ENCODE peak calls at places on chromosomes 6 and 20, in seven cellular contexts. Z, G, I, B, U, T and L are unnamed samples.

GRCh38 chr6:40308533-40309306 is 278.4 kb downstream of the LRFN2 start:
- DNase-seq in Z (no peak), B (peak), I (peak), G (peak), T (no peak), U (peak), L (peak)

GRCh38 chr20:58088105-58088504 is 140.3 kb downstream of the ANKRD60 start:
- DNase-seq in G (no peak), B (no peak), Z (no peak), T (peak), I (no peak), U (no peak), L (no peak)

GRCh38 chr20:31820228-31820627 is 1.1 kb downstream of the MYLK2 start:
- DNase-seq in G (no peak), B (no peak), Z (peak), I (no peak), U (no peak), T (peak), L (no peak)

GRCh38 chr6:4472953-4473642 is 303.1 kb upstream of the CDYL start:
- DNase-seq in I (no peak), T (no peak), Z (no peak), U (no peak), G (no peak), B (no peak), L (no peak)

GRCh38 chr6:150638765-150639164 is 39.1 kb downstream of the PLEKHG1 start:
- DNase-seq in I (no peak), B (no peak), U (no peak), T (no peak), G (no peak), Z (no peak), L (no peak)

GRCh38 chr6:26243132-26243531 is 121.9 kb upstream of the BTN3A2 start:
- DNase-seq in G (no peak), T (no peak), U (no peak), Z (no peak), B (no peak), I (no peak), L (no peak)

GRCh38 chr6:167140589-167141474 is 16.9 kb downstream of the GPR31 start:
- DNase-seq in G (no peak), T (no peak), Z (no peak), I (peak), U (no peak), B (no peak), L (no peak)

GRCh38 chr6:101226677-101227135 is 166.8 kb upstream of the GRIK2 start:
- DNase-seq in T (no peak), I (no peak), B (peak), U (peak), G (no peak), Z (no peak), L (no peak)

GRCh38 chr6:28141500-28142329 is at the start of gene ZKSCAN8:
- DNase-seq in T (peak), Z (peak), G (peak), I (peak), B (peak), U (peak), L (peak)

GRCh38 chr6:107267634-107268033 is 152.3 kb upstream of the BEND3 start:
- DNase-seq in I (no peak), G (no peak), B (no peak), Z (no peak), T (no peak), U (no peak), L (no peak)

GRCh38 chr6:30515106-30515505 is 25.8 kb downstream of the HLA-E start:
- DNase-seq in Z (no peak), I (no peak), T (no peak), U (no peak), B (no peak), G (no peak), L (no peak)

GRCh38 chr6:141033101-141033500 is 1099.6 kb upstream of the GJE1 start:
- DNase-seq in G (no peak), U (no peak), T (no peak), Z (no peak), I (no peak), B (no peak), L (no peak)

GRCh38 chr20:58903636-58904035 is 51.1 kb downstream of the GNAS start:
- DNase-seq in I (no peak), B (no peak), U (no peak), T (no peak), G (no peak), Z (no peak), L (no peak)

GRCh38 chr20:43508106-43508505 is 609 bp downstream of the L3MBTL1 start:
- DNase-seq in Z (no peak), B (no peak), I (no peak), T (no peak), U (no peak), G (no peak), L (no peak)

GRCh38 chr6:121124600-121124999 is 209.7 kb downstream of the TBC1D32 start:
- DNase-seq in I (no peak), G (no peak), B (no peak), T (no peak), Z (no peak), U (no peak), L (no peak)

GRCh38 chr20:43904778-43905177 is 9.9 kb upstream of the TOX2 start:
- DNase-seq in Z (no peak), G (no peak), I (no peak), B (no peak), U (no peak), T (no peak), L (no peak)

GRCh38 chr6:125252891-125253290 is 48.9 kb downstream of the HDDC2 start:
- DNase-seq in T (no peak), B (no peak), U (no peak), I (no peak), G (no peak), Z (no peak), L (no peak)

GRCh38 chr6:157912326-157912725 is 69.3 kb upstream of the SYNJ2 start:
- DNase-seq in I (no peak), T (no peak), G (no peak), U (no peak), Z (no peak), B (no peak), L (no peak)

GRCh38 chr20:46220808-46221207 is 87.5 kb downstream of the CDH22 start:
- DNase-seq in I (no peak), G (no peak), U (no peak), Z (no peak), B (no peak), T (no peak), L (peak)

GRCh38 chr6:106462923-106463557 is 102.5 kb downstream of the CRYBG1 start:
- DNase-seq in Z (no peak), B (no peak), T (no peak), I (no peak), U (no peak), G (no peak), L (no peak)

GRCh38 chr20:22410556-22411130 is 173.7 kb downstream of the FOXA2 start:
- DNase-seq in T (no peak), U (no peak), Z (no peak), I (no peak), G (no peak), B (no peak), L (no peak)

GRCh38 chr20:59273699-59274380 is 26.6 kb upstream of the EDN3 start:
- DNase-seq in I (no peak), Z (no peak), G (no peak), B (no peak), T (peak), U (no peak), L (no peak)

GRCh38 chr6:75368151-75368779 is 83.7 kb upstream of the TMEM30A start:
- DNase-seq in G (no peak), T (no peak), I (no peak), B (peak), Z (no peak), U (peak), L (peak)

GRCh38 chr20:15030826-15031225 is 693.4 kb upstream of the FLRT3 start:
- DNase-seq in U (no peak), B (no peak), T (no peak), I (no peak), Z (no peak), G (no peak), L (no peak)

GRCh38 chr6:2807342-2808090 is 34.1 kb downstream of the SERPINB1 start:
- DNase-seq in U (no peak), B (no peak), I (no peak), T (no peak), G (no peak), Z (no peak), L (peak)

GRCh38 chr20:31770243-31770642 is 31.2 kb downstream of the TPX2 start:
- DNase-seq in B (no peak), T (no peak), I (no peak), U (no peak), G (no peak), Z (no peak), L (no peak)

GRCh38 chr6:304833-305370 is 12.6 kb downstream of the DUSP22 start:
- DNase-seq in I (no peak), U (no peak), B (peak), Z (no peak), T (no peak), G (no peak), L (no peak)

GRCh38 chr6:31272856-31273626 is 1.1 kb upstream of the HLA-C start:
- DNase-seq in T (no peak), G (no peak), B (peak), Z (no peak), U (no peak), I (peak), L (peak)

GRCh38 chr6:112035446-112035845 is 18.5 kb upstream of the CCN6 start:
- DNase-seq in U (no peak), G (no peak), B (no peak), I (no peak), T (no peak), Z (no peak), L (no peak)

GRCh38 chr6:127514396-127515227 is 4.5 kb downstream of the MTCL3 start:
- DNase-seq in B (no peak), U (no peak), T (no peak), Z (peak), I (no peak), G (peak), L (no peak)

DNA sequence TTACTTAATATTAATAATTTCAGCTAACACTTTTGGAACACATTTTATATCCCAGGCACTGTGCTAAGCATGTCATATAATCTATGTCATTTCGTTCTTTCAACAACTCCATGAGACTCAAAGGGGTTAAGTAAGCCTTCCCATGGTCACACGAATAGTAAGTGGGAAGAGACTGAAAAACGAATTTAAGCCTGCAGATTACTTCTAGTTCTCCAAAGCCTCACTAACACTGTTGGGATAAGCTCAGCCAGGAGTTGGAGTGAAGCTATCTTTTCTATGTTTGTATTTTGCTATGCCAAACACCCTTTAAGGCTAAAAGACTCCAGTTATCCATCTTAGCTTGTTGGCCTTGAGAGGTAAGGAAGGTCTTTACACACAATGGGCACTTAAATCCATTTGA is 148.1 kb upstream of the UST start:
- DNase-seq in B (no peak), U (no peak), T (no peak), Z (no peak), I (no peak), G (no peak), L (no peak)
- TF ChIP-seq CTCF in B (no peak), U (no peak), T (no peak), Z (no peak), I (no peak), G (no peak), L (no peak)

GRCh38 chr20:52595492-52595891 is 376.7 kb upstream of the TSHZ2 start:
- DNase-seq in Z (no peak), I (no peak), G (no peak), B (no peak), U (no peak), T (no peak), L (no peak)

GRCh38 chr20:52598306-52598705 is 373.9 kb upstream of the TSHZ2 start:
- DNase-seq in T (no peak), Z (no peak), U (no peak), B (no peak), I (no peak), G (no peak), L (no peak)

GRCh38 chr20:52596261-52596660 is 375.9 kb upstream of the TSHZ2 start:
- DNase-seq in I (no peak), B (no peak), Z (no peak), G (no peak), T (no peak), U (no peak), L (no peak)

GRCh38 chr20:52601295-52601971 is 370.7 kb upstream of the TSHZ2 start:
- DNase-seq in G (no peak), I (no peak), Z (no peak), T (no peak), U (no peak), B (no peak), L (no peak)
- TF ChIP-seq CTCF in G (no peak), I (no peak), Z (no peak), T (no peak), U (no peak), B (no peak), L (no peak)

DNA sequence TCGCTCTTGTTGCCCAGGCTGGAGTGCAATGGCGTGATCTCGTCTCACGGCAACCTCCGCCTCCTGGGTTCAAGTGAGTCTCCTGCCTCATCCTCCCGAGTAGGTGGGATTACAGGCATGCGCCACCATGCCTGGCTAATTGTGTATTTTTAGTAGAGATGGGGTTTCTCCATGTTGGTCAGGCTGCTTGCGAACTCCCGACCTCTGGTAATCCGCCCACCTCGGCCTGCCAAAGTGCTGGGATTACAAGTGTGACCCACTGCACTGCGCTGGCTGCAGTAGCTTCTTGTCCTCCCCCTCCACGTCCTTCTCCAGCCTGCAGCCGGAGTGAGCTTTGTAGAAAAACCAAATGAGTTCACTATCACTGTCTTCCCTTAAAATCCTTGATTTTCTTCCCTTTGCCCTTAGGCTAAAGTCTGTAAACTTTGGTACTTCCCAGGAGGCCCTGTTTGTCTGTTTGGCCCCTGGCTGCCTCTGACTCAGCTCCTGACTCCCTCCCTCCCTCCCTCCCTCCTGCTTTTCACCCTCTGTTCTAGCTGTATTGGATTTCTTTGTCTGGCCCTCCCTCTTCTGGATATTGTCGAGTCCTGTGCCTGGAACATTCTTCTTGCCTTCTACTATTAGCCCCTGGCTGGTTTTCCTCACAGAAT is 12.9 kb downstream of the PARD6B start:
- DNase-seq in T (peak), B (no peak), I (no peak), G (peak), Z (no peak), U (no peak), L (peak)
- TF ChIP-seq CTCF in T (no peak), B (no peak), I (no peak), G (peak), Z (peak), U (no peak), L (no peak)

DNA sequence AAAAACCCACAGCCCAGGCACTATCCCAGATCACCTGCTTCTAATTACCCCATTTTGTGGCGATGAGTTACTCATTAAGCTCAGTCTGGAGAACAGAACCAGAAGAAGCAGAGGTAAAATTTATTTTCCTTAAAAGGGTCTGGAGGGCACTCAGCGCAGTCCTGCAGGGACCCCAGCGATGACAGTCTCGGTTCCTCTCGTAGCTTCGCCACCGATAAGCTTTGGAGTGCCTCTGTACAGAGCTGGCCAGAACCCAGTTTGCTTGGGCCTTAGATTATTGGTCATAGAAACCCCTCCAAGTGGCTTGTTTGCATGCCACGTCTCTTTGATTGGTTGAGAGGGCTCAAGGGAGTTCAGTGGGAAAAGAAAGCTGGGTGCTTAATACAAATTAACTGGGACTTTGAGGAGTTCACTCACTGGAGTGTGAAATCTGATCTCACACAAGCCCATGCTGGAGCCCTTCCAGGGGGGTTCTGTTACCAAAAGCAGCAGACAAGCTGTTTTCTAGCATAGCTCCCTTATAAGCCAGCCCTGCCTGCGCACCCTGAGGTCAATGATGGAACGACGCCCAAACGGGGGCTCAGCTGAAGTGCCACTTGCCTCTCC is 158.5 kb upstream of the ARID1B start:
- DNase-seq in T (no peak), G (no peak), Z (peak), U (no peak), I (no peak), B (no peak), L (no peak)
- TF ChIP-seq CTCF in T (no peak), G (no peak), Z (no peak), U (no peak), I (no peak), B (no peak), L (no peak)

GRCh38 chr6:153698001-153698400 is 341.0 kb upstream of the OPRM1 start:
- DNase-seq in B (no peak), I (no peak), G (no peak), U (no peak), T (no peak), Z (no peak), L (no peak)

GRCh38 chr6:153702671-153703070 is 336.4 kb upstream of the OPRM1 start:
- DNase-seq in I (no peak), U (no peak), Z (no peak), B (no peak), G (no peak), T (no peak), L (no peak)

DNA sequence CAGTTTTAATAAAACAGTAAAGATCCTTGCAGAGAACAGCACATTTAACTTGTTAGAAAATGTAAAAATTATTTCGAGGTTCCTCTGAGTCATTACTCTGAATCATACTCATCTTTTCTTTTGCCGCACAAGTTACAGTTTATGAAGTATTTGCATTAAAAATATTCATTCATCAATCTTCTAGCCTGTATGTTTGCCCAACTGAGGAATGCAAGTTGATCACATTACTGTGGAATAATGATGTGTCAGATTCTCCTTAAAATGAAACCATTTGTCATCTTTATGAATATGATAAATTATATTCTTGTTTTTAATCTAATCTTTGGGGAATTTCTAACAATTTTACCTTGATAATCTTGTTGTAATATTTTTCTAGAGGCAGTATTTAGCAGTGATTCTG is 340.4 kb upstream of the OPRM1 start:
- DNase-seq in T (no peak), Z (no peak), B (no peak), I (no peak), G (no peak), U (no peak), L (no peak)
- TF ChIP-seq CTCF in T (no peak), Z (no peak), B (no peak), I (no peak), G (no peak), U (no peak), L (no peak)